ENCODE peak calls at places on chromosome 2, in nine cellular contexts. J is suprapubic skin, N is A549, B is IMR-90, C is HCT116, Y is spleen, T is sigmoid colon, K is uterus, Z is vagina. E is an unnamed sample.

GRCh38 chr2:127048969-127049897 is 57.7 kb downstream of the BIN1 start:
- DNase-seq in J (peak; percentile 72), N (no peak), B (no peak), C (no peak), Y (peak; percentile 70), T (peak; percentile 64), K (peak; percentile 16), Z (no peak), E (no peak)

GRCh38 chr2:28137221-28137620 is 246.7 kb downstream of the BABAM2 start:
- DNase-seq in J (no peak), N (peak; percentile 29), B (peak; percentile 86), C (no peak), Y (no peak), T (peak; percentile 85), K (peak; percentile 90), Z (no peak), E (no peak)

GRCh38 chr2:216596234-216596985 is 36.8 kb upstream of the IGFBP2 start:
- DNase-seq in J (no peak), N (no peak), B (peak; percentile 87), C (no peak), Y (no peak), T (no peak), K (peak; percentile 55), Z (no peak), E (no peak)

GRCh38 chr2:45194611-45195010 is 185.4 kb upstream of the SIX2 start:
- DNase-seq in J (no peak), N (no peak), B (no peak), C (no peak), Y (no peak), T (no peak), K (no peak), Z (no peak), E (no peak)

GRCh38 chr2:207944334-207944733 is 81.0 kb downstream of the PLEKHM3 start:
- DNase-seq in J (no peak), N (no peak), B (no peak), C (no peak), Y (no peak), T (no peak), K (no peak), Z (no peak), E (no peak)

GRCh38 chr2:61419129-61419528 is 51.8 kb downstream of the USP34 start:
- DNase-seq in J (peak; percentile 38), N (no peak), B (no peak), C (no peak), Y (no peak), T (no peak), K (no peak), Z (no peak), E (no peak)

GRCh38 chr2:108370080-108370479 is 7.7 kb upstream of the SULT1C4 start:
- DNase-seq in J (no peak), N (no peak), B (peak; percentile 71), C (no peak), Y (no peak), T (no peak), K (no peak), Z (no peak), E (no peak)

GRCh38 chr2:65349863-65350262 is 82.5 kb downstream of the SPRED2 start:
- DNase-seq in J (no peak), N (no peak), B (peak; percentile 86), C (no peak), Y (no peak), T (peak; percentile 79), K (peak; percentile 69), Z (no peak), E (no peak)

GRCh38 chr2:31203916-31204315 is 13.4 kb downstream of the CAPN14 start:
- DNase-seq in J (no peak), N (no peak), B (no peak), C (no peak), Y (no peak), T (no peak), K (no peak), Z (no peak), E (no peak)

GRCh38 chr2:196170681-196171247 is 614 bp downstream of the STK17B start:
- DNase-seq in J (no peak), N (peak; percentile 31), B (peak; percentile 60), C (no peak), Y (peak; percentile 91), T (no peak), K (no peak), Z (no peak), E (no peak)

GRCh38 chr2:222752731-222753130 is 81.3 kb downstream of the MOGAT1 start:
- DNase-seq in J (no peak), N (no peak), B (no peak), C (no peak), Y (no peak), T (no peak), K (no peak), Z (no peak), E (no peak)

GRCh38 chr2:54456526-54457325 is 599 bp downstream of the SPTBN1 start:
- DNase-seq in J (no peak), N (peak; percentile 42), B (peak; percentile 19), C (no peak), Y (peak; percentile 74), T (peak; percentile 73), K (peak; percentile 30), Z (no peak), E (no peak)

GRCh38 chr2:176493221-176493825 is 224.1 kb downstream of the MTX2 start:
- DNase-seq in J (no peak), N (no peak), B (no peak), C (no peak), Y (no peak), T (no peak), K (peak; percentile 24), Z (no peak), E (no peak)

GRCh38 chr2:9332853-9333245 is 90.5 kb downstream of the ITGB1BP1 start:
- DNase-seq in J (no peak), N (no peak), B (no peak), C (no peak), Y (no peak), T (no peak), K (no peak), Z (no peak), E (no peak)

GRCh38 chr2:228105526-228106250 is 75.8 kb downstream of the SPHKAP start:
- DNase-seq in J (no peak), N (no peak), B (no peak), C (no peak), Y (no peak), T (no peak), K (no peak), Z (no peak), E (no peak)

DNA sequence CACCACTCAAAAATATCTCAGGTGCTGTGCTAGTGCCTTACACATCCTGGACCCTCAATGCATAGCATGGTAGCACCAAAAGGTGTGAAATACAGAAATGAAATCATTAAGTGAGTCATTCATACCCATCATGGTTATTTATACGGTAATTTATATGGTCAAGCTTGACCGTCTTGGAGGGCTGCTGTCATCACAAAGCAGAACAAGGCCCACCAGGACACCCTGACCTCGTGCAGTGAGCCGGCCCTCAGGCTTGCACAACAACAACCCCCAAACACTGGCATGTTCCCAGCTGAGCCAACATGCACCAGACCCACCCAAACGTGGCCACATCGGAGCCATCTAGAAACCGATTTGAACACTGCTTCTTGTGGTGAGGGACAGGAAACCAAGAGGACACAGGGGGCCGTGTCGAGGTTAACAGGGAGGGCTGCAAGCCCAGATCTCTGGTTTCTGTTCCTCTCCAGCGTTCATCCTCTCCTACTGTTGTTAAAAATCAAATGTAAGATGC is 378.5 kb upstream of the ID2 start:
- DNase-seq in J (no peak), N (no peak), B (no peak), C (no peak), Y (peak; percentile 93), T (peak; percentile 85), K (peak; percentile 49), Z (no peak), E (no peak)
- TF ChIP-seq POLR2A in J (no peak), N (no peak), B (no peak), C (no peak), Y (no peak), T (no peak), K (no peak), Z (no peak), E (no peak)

DNA sequence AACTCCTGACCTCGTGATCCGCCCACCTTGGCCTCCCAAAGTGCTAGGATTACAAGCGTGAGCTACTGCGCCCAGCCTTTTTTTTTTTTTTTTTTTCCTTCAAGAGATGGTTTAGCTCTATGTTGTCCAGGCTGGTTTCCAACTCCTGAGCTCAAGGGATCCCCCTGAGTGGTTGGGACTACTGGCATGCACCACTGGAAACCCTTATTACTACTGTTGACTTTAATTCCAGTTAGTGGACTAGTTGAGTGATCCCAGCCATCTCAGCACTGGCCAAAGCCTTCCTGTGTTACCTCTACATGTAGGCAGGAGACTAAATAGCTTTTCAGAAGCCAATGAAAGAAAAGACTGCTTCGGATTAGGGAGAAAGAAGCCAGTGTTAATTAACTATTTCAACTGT is 8.1 kb upstream of the SSB start:
- DNase-seq in J (no peak), N (no peak), B (no peak), C (no peak), Y (no peak), T (no peak), K (no peak), Z (no peak), E (no peak)
- H3K4me1 ChIP-seq in J (peaks cover 3% of the 10 kb centered on the region), N (no peaks in the 10 kb centered on the region), B (no peaks in the 10 kb centered on the region), C (peaks cover 10% of the 10 kb centered on the region), Y (peaks cover 7% of the 10 kb centered on the region), T (no peaks in the 10 kb centered on the region), K (no peaks in the 10 kb centered on the region), Z (peaks cover 4% of the 10 kb centered on the region), E (no peaks in the 10 kb centered on the region)

GRCh38 chr2:6186332-6187100 is 494.3 kb downstream of the SOX11 start:
- DNase-seq in J (no peak), N (peak; percentile 88), B (peak; percentile 87), C (no peak), Y (no peak), T (no peak), K (no peak), Z (no peak), E (no peak)
- TF ChIP-seq POLR2A in J (no peak), N (no peak), B (no peak), C (no peak), Y (no peak), T (no peak), K (no peak), Z (no peak), E (no peak)

GRCh38 chr2:16621348-16621747 is 44.3 kb downstream of the CYRIA start:
- DNase-seq in J (no peak), N (no peak), B (peak; percentile 83), C (no peak), Y (no peak), T (no peak), K (no peak), Z (no peak), E (no peak)
- H3K4me1 ChIP-seq in J (peaks cover 40% of the 10 kb centered on the region), N (no peaks in the 10 kb centered on the region), B (peaks cover 30% of the 10 kb centered on the region), C (no peaks in the 10 kb centered on the region), Y (peaks cover 88% of the 10 kb centered on the region), T (no peaks in the 10 kb centered on the region), K (no peaks in the 10 kb centered on the region), Z (peaks cover 65% of the 10 kb centered on the region), E (peaks cover 6% of the 10 kb centered on the region)

DNA sequence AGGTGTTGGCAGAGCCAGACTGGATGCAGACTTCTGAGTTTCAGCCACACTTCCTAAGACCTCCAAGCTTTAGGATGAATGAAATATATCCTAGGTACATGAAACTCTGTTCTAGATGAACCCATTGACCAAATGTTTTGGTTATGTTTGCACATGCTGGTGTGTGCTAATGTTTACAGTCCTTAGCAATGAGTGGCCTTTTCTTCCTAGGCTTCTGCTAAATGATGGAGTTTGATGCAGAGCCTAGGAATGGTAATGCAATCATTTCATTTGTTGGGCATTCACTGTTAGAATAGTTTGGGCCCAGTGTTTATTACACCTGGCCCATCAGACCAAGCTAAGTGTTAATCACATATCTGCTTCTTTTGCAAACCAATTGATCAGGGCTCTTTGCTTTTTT is 464.7 kb downstream of the MEIS1 start:
- DNase-seq in J (no peak), N (no peak), B (peak; percentile 81), C (no peak), Y (no peak), T (no peak), K (no peak), Z (no peak), E (no peak)
- TF ChIP-seq POLR2A in J (no peak), N (no peak), B (no peak), C (no peak), Y (no peak), T (no peak), K (no peak), Z (no peak), E (no peak)